ENCODE peak calls at places on chromosomes 6 and 20, in six cellular contexts. M is transverse colon, U is HCT116, E is endothelial cell of umbilical vein, G is GM12891, T is H1. Z is an unnamed sample.

GRCh38 chr6:125974214-125974866 is 12.0 kb upstream of the TRMT11 start:
- DNase-seq in E (peak; percentile 73), T (no peak), U (peak; percentile 46), M (no peak), G (no peak), Z (no peak)

GRCh38 chr6:44542401-44543116 is 155.1 kb downstream of the CDC5L start:
- DNase-seq in T (peak; percentile 46), E (no peak), G (no peak), U (no peak), M (no peak), Z (no peak)

GRCh38 chr6:56278186-56278585 is 30.8 kb upstream of the COL21A1 start:
- DNase-seq in E (no peak), T (no peak), M (no peak), U (no peak), G (no peak), Z (no peak)

GRCh38 chr6:112882381-112882780 is 535.3 kb downstream of the RFPL4B start:
- DNase-seq in M (no peak), G (no peak), E (peak; percentile 45), U (no peak), T (no peak), Z (no peak)

GRCh38 chr6:100657678-100658330 is 193.1 kb upstream of the SIM1 start:
- DNase-seq in E (peak; percentile 39), G (no peak), T (no peak), M (no peak), U (no peak), Z (no peak)

GRCh38 chr20:32165836-32166545 is 41.6 kb downstream of the PLAGL2 start:
- DNase-seq in T (no peak), G (no peak), M (no peak), E (no peak), U (no peak), Z (no peak)

GRCh38 chr6:39841923-39842322 is 49.7 kb downstream of the DAAM2 start:
- DNase-seq in E (no peak), U (no peak), T (no peak), M (no peak), G (no peak), Z (no peak)

GRCh38 chr20:61940491-61940890 is 125.2 kb downstream of the TAF4 start:
- DNase-seq in M (no peak), U (no peak), E (no peak), G (no peak), T (no peak), Z (no peak)

GRCh38 chr6:127514396-127515227 is 4.5 kb downstream of the MTCL3 start:
- DNase-seq in T (peak; percentile 3), U (no peak), M (peak; percentile 12), G (no peak), E (no peak), Z (no peak)

GRCh38 chr20:15446373-15446772 is 1109.0 kb upstream of the FLRT3 start:
- DNase-seq in G (no peak), E (peak; percentile 17), T (no peak), M (no peak), U (no peak), Z (no peak)

GRCh38 chr6:4270799-4271198 is 135.4 kb upstream of the ECI2 start:
- DNase-seq in U (no peak), G (no peak), E (peak; percentile 44), M (no peak), T (no peak), Z (no peak)

GRCh38 chr6:51494342-51494741 is 593.1 kb downstream of the PKHD1 start:
- DNase-seq in M (no peak), E (no peak), G (no peak), T (no peak), U (no peak), Z (no peak)

GRCh38 chr6:140252099-140252498 is 877.7 kb upstream of the CITED2 start:
- DNase-seq in E (no peak), G (no peak), T (no peak), U (no peak), M (no peak), Z (no peak)

DNA sequence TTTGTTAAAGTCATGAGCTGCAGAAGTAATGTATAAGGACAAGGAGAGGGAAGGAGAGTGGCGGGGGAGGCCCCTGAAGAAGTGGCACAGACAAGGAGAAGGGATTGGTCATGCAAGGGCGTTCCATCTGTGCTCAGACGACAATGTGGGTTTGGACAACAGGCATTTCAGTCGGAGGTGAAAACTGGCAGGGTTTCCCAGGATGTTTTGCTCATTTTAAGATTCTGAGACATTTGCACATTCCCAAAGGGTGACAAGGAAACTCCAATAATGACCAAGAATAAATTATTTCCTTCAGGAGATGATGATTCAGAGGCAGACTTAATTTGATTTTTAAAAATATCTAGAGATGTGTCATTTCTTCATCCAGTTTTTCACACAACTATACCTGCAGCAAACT is 181.8 kb downstream of the HIVEP2 start:
- DNase-seq in G (no peak), U (no peak), M (no peak), T (no peak), E (peak; percentile 63), Z (no peak)
- TF ChIP-seq POLR2AphosphoS5 in G (no peak), U (no peak), M (no peak), T (no peak), E (peak; percentile 24), Z (no peak)

GRCh38 chr6:7140631-7141366 is 33.0 kb downstream of the RREB1 start:
- DNase-seq in G (peak; percentile 70), M (peak; percentile 91), E (peak; percentile 73), U (peak; percentile 36), T (no peak), Z (peak; percentile 86)
- TF ChIP-seq POLR2A in G (peak; percentile 75), M (peak; percentile 80), E (peak; percentile 51), U (no peak), T (peak; percentile 87), Z (peak; percentile 68)

GRCh38 chr6:35731736-35732532 is 4.9 kb upstream of the ARMC12 start:
- DNase-seq in U (no peak), G (peak; percentile 87), M (peak; percentile 99), E (peak; percentile 87), T (no peak), Z (peak; percentile 94)
- TF ChIP-seq POLR2AphosphoS5 in U (peak; percentile 77), G (peak; percentile 68), M (peak; percentile 82), E (peak; percentile 96), T (peak; percentile 20), Z (peak; percentile 66)

GRCh38 chr6:7173843-7174503 is 66.2 kb downstream of the RREB1 start:
- DNase-seq in U (no peak), M (no peak), T (no peak), G (no peak), E (no peak), Z (no peak)
- TF ChIP-seq POLR2A in U (no peak), M (no peak), T (no peak), G (no peak), E (no peak), Z (no peak)

DNA sequence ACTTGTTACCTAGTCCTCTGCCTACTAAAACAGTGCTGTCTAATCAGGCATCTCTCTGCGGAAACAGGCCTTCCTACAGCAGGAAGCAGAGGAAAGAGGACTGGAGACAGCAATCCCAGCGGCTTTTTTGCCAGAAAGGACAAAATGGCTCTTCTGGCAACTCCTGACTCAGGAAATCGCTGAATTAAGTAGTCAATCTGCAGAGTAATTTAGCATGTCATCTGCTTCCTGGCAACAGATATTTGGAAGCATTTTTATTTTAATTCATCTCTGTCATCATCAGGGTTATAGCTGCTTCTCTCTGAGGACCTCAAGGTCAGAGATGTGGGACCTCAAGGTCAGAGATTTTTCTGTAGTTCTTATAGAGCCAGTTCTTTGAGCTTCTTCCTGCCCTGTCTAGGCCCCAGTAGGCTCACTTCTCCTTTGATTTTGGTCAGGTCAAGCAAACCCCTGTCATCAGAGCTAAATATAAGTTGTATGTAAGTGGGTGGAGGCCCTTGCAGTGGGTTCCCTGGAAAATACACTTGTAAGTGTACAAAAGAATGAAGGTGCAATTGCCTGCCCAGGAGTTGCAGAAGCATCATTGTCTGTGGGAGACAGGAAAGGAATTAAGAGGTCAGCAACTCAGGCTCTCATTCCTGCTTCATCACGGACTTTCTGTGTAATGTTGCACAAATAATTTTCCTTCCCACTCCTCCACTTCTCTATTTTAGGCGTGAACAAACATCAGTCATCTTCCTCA is 229.4 kb downstream of the ALDH8A1 start:
- DNase-seq in G (no peak), U (no peak), E (peak; percentile 94), M (no peak), T (no peak), Z (no peak)
- TF ChIP-seq POLR2AphosphoS5 in G (no peak), U (no peak), E (peak; percentile 88), M (no peak), T (no peak), Z (no peak)